ENCODE peak calls at places on chromosomes 12 and 14, in six cellular contexts. Q is upper lobe of right lung, E is GM12878, A is IMR-90, T is left ventricle myocardium inferior, C is lower leg skin. M is an unnamed sample.

GRCh38 chr14:56664811-56665421 is 85.3 kb downstream of the TMEM260 start:
- DNase-seq in Q (no peak), E (no peak), A (no peak), T (no peak), C (no peak), M (no peak)

GRCh38 chr12:122126713-122127597 is 47.1 kb downstream of the IL31 start:
- DNase-seq in Q (no peak), E (no peak), A (no peak), T (no peak), C (no peak), M (no peak)

GRCh38 chr14:41558527-41558926 is 48.1 kb upstream of the LRFN5 start:
- DNase-seq in Q (no peak), E (no peak), A (no peak), T (no peak), C (no peak), M (no peak)

GRCh38 chr12:6769003-6769389 is 2.8 kb downstream of the PTMS start:
- DNase-seq in Q (no peak), E (no peak), A (peak), T (peak), C (peak), M (peak)

GRCh38 chr12:4817813-4818212 is 91.9 kb upstream of the KCNA1 start:
- DNase-seq in Q (no peak), E (no peak), A (no peak), T (peak), C (no peak), M (no peak)

GRCh38 chr12:68158427-68158826 is 1.1 kb downstream of the IFNG start:
- DNase-seq in Q (no peak), E (no peak), A (no peak), T (no peak), C (no peak), M (no peak)

GRCh38 chr14:23722675-23723074 is 86.5 kb downstream of the DHRS2 start:
- DNase-seq in Q (no peak), E (no peak), A (no peak), T (no peak), C (no peak), M (no peak)

GRCh38 chr14:71136386-71137060 is 229.3 kb downstream of the PCNX1 start:
- DNase-seq in Q (no peak), E (no peak), A (no peak), T (no peak), C (no peak), M (no peak)

GRCh38 chr12:6620137-6620884 is 13.1 kb upstream of the CHD4 start:
- DNase-seq in Q (peak), E (no peak), A (no peak), T (no peak), C (no peak), M (peak)

GRCh38 chr12:124240493-124240892 is 54.4 kb upstream of the RFLNA start:
- DNase-seq in Q (peak), E (no peak), A (no peak), T (no peak), C (no peak), M (no peak)

GRCh38 chr12:108356902-108357806 is 18.0 kb upstream of the CMKLR1 start:
- DNase-seq in Q (no peak), E (no peak), A (no peak), T (no peak), C (no peak), M (no peak)

GRCh38 chr12:113401066-113402000 is 2.4 kb downstream of the SDS start:
- DNase-seq in Q (no peak), E (no peak), A (no peak), T (no peak), C (no peak), M (no peak)

GRCh38 chr12:111438501-111438900 is 32.8 kb downstream of the SH2B3 start:
- DNase-seq in Q (no peak), E (no peak), A (peak), T (no peak), C (no peak), M (no peak)

GRCh38 chr12:57171668-57172067 is 24.2 kb upstream of the LRP1-AS start:
- DNase-seq in Q (no peak), E (no peak), A (peak), T (no peak), C (no peak), M (no peak)

GRCh38 chr12:54164402-54165145 is 24.2 kb downstream of the SMUG1 start:
- DNase-seq in Q (no peak), E (no peak), A (no peak), T (no peak), C (no peak), M (peak)

GRCh38 chr14:58100735-58101368 is 51.2 kb downstream of the ARMH4 start:
- DNase-seq in Q (no peak), E (no peak), A (peak), T (no peak), C (no peak), M (no peak)

GRCh38 chr14:28321475-28322244 is 444.9 kb upstream of the FOXG1 start:
- DNase-seq in Q (no peak), E (no peak), A (no peak), T (no peak), C (no peak), M (no peak)

GRCh38 chr14:42299692-42300091 is 693.0 kb downstream of the LRFN5 start:
- DNase-seq in Q (no peak), E (peak), A (no peak), T (no peak), C (no peak), M (no peak)

GRCh38 chr12:6839482-6840201 is 1.1 kb upstream of the GNB3 start:
- DNase-seq in Q (no peak), E (no peak), A (no peak), T (no peak), C (no peak), M (peak)

GRCh38 chr14:78987006-78987405 is 816.8 kb downstream of the NRXN3 start:
- DNase-seq in Q (no peak), E (no peak), A (no peak), T (no peak), C (no peak), M (no peak)

GRCh38 chr14:69547701-69548348 is 26.8 kb downstream of the CCDC177 start:
- DNase-seq in Q (no peak), E (no peak), A (no peak), T (no peak), C (no peak), M (peak)

GRCh38 chr12:104823985-104824441 is 134.1 kb downstream of the SLC41A2 start:
- DNase-seq in Q (peak), E (no peak), A (no peak), T (no peak), C (peak), M (peak)

GRCh38 chr12:75859868-75860267 is 171.7 kb downstream of the PHLDA1 start:
- DNase-seq in Q (no peak), E (no peak), A (peak), T (no peak), C (no peak), M (no peak)

GRCh38 chr12:50621435-50622304 is 116.9 kb downstream of the DIP2B start:
- DNase-seq in Q (no peak), E (no peak), A (no peak), T (no peak), C (no peak), M (no peak)

GRCh38 chr12:81809113-81809777 is 50.1 kb upstream of the PPFIA2 start:
- DNase-seq in Q (no peak), E (no peak), A (no peak), T (no peak), C (no peak), M (no peak)
- TF ChIP-seq CTCF in Q (no peak), E (no peak), A (no peak), T (no peak), C (no peak), M (no peak)

DNA sequence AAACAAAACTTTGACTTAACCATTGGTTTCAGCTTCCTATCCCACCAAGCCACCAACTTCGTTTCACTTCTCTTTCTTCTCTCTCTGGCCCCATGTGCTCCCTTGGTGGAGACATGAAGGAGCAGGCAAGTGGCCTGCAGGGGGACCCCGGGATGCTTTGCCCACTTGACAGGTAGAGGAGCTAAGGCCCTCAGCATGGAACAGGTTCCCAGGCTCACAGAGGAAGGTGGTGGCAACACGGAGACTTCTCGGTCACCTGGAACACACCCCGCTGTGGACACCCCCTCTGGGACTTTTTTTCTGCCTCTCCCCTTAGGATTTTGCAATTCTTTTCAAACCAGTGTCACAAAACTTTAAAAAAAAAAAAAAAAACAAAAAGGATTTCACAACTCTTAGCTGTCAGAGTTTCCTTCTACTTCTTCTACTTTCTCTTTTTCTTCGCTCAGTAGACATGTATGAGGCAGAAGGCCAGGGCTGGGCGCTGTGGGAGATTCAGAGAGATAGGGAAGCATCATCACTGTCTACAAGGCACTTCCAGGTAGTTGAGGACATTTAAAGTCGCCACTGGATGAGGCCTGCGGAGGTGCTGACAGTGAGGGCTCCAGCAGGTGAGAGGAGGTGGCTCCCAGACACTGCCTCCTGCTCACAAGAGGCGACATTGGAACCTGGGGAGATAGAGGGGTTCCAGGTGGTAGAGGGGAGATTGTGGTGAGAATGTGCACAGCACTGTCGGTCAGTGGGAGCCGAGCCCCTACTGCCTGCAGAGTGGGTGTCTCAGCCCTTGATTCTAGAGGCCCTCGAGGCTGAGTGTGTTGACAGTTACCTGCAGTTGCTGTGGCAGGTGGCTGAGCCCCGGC is 119.6 kb downstream of the GCH1 start:
- DNase-seq in Q (no peak), E (no peak), A (no peak), T (no peak), C (no peak), M (no peak)
- TF ChIP-seq CTCF in Q (no peak), E (peak), A (no peak), T (no peak), C (no peak), M (peak)

GRCh38 chr12:18549598-18549997 is 188.2 kb downstream of the PLCZ1 start:
- DNase-seq in Q (no peak), E (no peak), A (no peak), T (no peak), C (no peak), M (no peak)
- TF ChIP-seq CTCF in Q (no peak), E (no peak), A (no peak), T (no peak), C (no peak), M (peak)

DNA sequence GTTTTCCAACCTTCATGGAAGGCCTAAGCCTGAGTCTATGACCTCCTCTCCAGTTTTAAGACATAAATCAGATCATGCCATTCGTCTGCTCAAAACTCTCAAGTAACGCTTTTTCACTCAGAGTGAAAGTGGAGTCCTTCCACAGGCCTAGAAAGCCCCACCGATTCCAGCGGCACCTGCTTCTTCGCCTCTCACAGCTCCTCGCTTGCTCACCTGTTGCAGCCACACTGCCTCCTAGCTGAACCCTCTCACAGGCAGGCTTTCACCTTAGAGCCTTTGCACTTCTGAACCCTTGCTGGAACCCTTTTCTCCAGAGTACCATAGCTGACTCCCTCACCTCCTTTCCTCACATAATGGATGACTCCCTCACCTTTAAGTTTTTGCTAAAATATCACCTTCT is 301.1 kb downstream of the ZFP36L1 start:
- DNase-seq in Q (no peak), E (no peak), A (no peak), T (no peak), C (no peak), M (no peak)
- TF ChIP-seq CTCF in Q (no peak), E (peak), A (no peak), T (no peak), C (no peak), M (no peak)

GRCh38 chr14:49464885-49465284 is 121.3 kb downstream of the RPS29 start:
- DNase-seq in Q (no peak), E (no peak), A (no peak), T (no peak), C (no peak), M (no peak)
- TF ChIP-seq CTCF in Q (no peak), E (peak), A (peak), T (no peak), C (no peak), M (no peak)

GRCh38 chr14:103105580-103106168 is 11.1 kb downstream of the EXOC3L4 start:
- DNase-seq in Q (no peak), E (no peak), A (no peak), T (no peak), C (no peak), M (no peak)
- TF ChIP-seq CTCF in Q (no peak), E (peak), A (peak), T (no peak), C (no peak), M (no peak)

M was measured in glutamatergic neuron.